ENCODE peak calls at places on chromosomes 3 and 15, in nine cellular contexts. W is fibroblast of mammary gland, C is C1 segment of cervical spinal cord, N is astrocyte of the spinal cord, E is head of caudate nucleus, V is NCI-H1930, I is ACHN, H is HEK293T, F is activated T-cell treated with anti-CD3 and anti-CD28 coated beads for 1 hour. A is an unnamed sample.

GRCh38 chr3:141940204-141940776 is 63.8 kb downstream of the ATP1B3 start:
- DNase-seq in W (peak; percentile 42), C (peak; percentile 22), N (peak; percentile 63), E (no peak), V (no peak), I (peak; percentile 64), H (no peak), F (no peak), A (peak; percentile 35)

GRCh38 chr3:114144909-114145688 is 33.8 kb downstream of the DRD3 start:
- DNase-seq in W (peak; percentile 96), C (no peak), N (peak; percentile 96), E (peak; percentile 36), V (no peak), I (peak; percentile 43), H (no peak), F (no peak), A (peak; percentile 8)

GRCh38 chr3:8113649-8114048 is 388.0 kb upstream of the LMCD1 start:
- DNase-seq in W (no peak), C (no peak), N (no peak), E (no peak), V (no peak), I (no peak), H (no peak), F (no peak), A (no peak)

GRCh38 chr3:175940881-175941280 is 1081.7 kb downstream of the NAALADL2 start:
- DNase-seq in W (no peak), C (no peak), N (no peak), E (no peak), V (no peak), I (peak; percentile 11), H (peak; percentile 13), F (no peak), A (no peak)

GRCh38 chr15:90002428-90002844 is 1.3 kb downstream of the ZNF710 start:
- DNase-seq in W (peak; percentile 54), C (no peak), N (peak; percentile 49), E (no peak), V (no peak), I (peak; percentile 28), H (peak; percentile 53), F (no peak), A (no peak)

GRCh38 chr3:129587061-129587460 is 19.4 kb downstream of the PLXND1 start:
- DNase-seq in W (peak; percentile 59), C (no peak), N (no peak), E (no peak), V (no peak), I (no peak), H (no peak), F (no peak), A (no peak)

GRCh38 chr15:94670436-94671034 is 439.2 kb downstream of the MCTP2 start:
- DNase-seq in W (peak; percentile 48), C (no peak), N (peak; percentile 64), E (no peak), V (no peak), I (peak; percentile 35), H (peak; percentile 36), F (no peak), A (peak; percentile 67)

GRCh38 chr3:28835751-28836150 is 445.1 kb upstream of the RBMS3 start:
- DNase-seq in W (no peak), C (no peak), N (peak; percentile 17), E (peak; percentile 34), V (no peak), I (peak; percentile 13), H (no peak), F (no peak), A (peak; percentile 27)

GRCh38 chr3:113557374-113557773 is 25.0 kb downstream of the SIDT1 start:
- DNase-seq in W (peak; percentile 49), C (no peak), N (peak; percentile 23), E (no peak), V (no peak), I (peak; percentile 64), H (no peak), F (no peak), A (no peak)

GRCh38 chr3:116038968-116039950 is 406.0 kb downstream of the LSAMP start:
- DNase-seq in W (peak; percentile 51), C (no peak), N (no peak), E (no peak), V (no peak), I (no peak), H (no peak), F (no peak), A (no peak)

GRCh38 chr3:53799338-53799865 is 46.8 kb downstream of the CHDH start:
- DNase-seq in W (no peak), C (no peak), N (no peak), E (no peak), V (no peak), I (no peak), H (no peak), F (no peak), A (no peak)

GRCh38 chr15:75335705-75336355 is at the start of gene COMMD4:
- DNase-seq in W (peak; percentile 95), C (peak; percentile 87), N (peak; percentile 93), E (peak; percentile 96), V (peak; percentile 82), I (peak; percentile 93), H (peak; percentile 81), F (peak; percentile 54), A (peak; percentile 94)

GRCh38 chr3:126781406-126781805 is 77.4 kb downstream of the CHCHD6 start:
- DNase-seq in W (peak; percentile 38), C (no peak), N (no peak), E (no peak), V (no peak), I (no peak), H (no peak), F (no peak), A (peak; percentile 6)

GRCh38 chr3:111336511-111336910 is 205.5 kb upstream of the CD96 start:
- DNase-seq in W (no peak), C (no peak), N (peak; percentile 15), E (no peak), V (no peak), I (no peak), H (no peak), F (no peak), A (peak; percentile 35)

GRCh38 chr15:63044077-63044644 is 1.6 kb downstream of the TPM1 start:
- DNase-seq in W (no peak), C (no peak), N (peak; percentile 13), E (no peak), V (no peak), I (peak; percentile 2), H (no peak), F (no peak), A (no peak)

GRCh38 chr15:49521802-49522201 is 98.8 kb downstream of the FGF7 start:
- DNase-seq in W (peak; percentile 28), C (no peak), N (no peak), E (no peak), V (no peak), I (no peak), H (peak; percentile 4), F (no peak), A (no peak)

GRCh38 chr15:99408236-99409096 is 157.2 kb downstream of the LRRC28 start:
- DNase-seq in W (peak; percentile 87), C (peak; percentile 15), N (peak; percentile 93), E (no peak), V (no peak), I (no peak), H (no peak), F (no peak), A (peak; percentile 48)

GRCh38 chr15:93130111-93130510 is 41.1 kb upstream of the RGMA start:
- DNase-seq in W (no peak), C (no peak), N (no peak), E (no peak), V (no peak), I (no peak), H (no peak), F (no peak), A (no peak)

GRCh38 chr3:58383476-58383875 is 50.2 kb downstream of the PDHB start:
- DNase-seq in W (peak; percentile 75), C (no peak), N (peak; percentile 83), E (no peak), V (no peak), I (peak; percentile 49), H (no peak), F (no peak), A (peak; percentile 76)